ENCODE peak calls at places on chromosomes 7 and 10, in five cellular contexts. F is PC-9, E is Calu3, T is heart right ventricle, H is MCF 10A. I is an unnamed sample.

GRCh38 chr7:75719626-75720025 is 19.1 kb downstream of the HIP1 start:
- DNase-seq in F (no peak), E (no peak), T (no peak), H (no peak), I (no peak)

GRCh38 chr7:83738436-83738835 is 89.5 kb upstream of the SEMA3E start:
- DNase-seq in F (no peak), E (no peak), T (no peak), H (no peak), I (no peak)

GRCh38 chr7:102989161-102989560 is 76.4 kb downstream of the LRRC17 start:
- DNase-seq in F (no peak), E (no peak), T (no peak), H (no peak), I (no peak)

GRCh38 chr7:24881622-24882021 is 98.4 kb downstream of the OSBPL3 start:
- DNase-seq in F (no peak), E (peak), T (no peak), H (peak), I (no peak)

GRCh38 chr7:103093429-103093828 is 18.5 kb downstream of the ARMC10 start:
- DNase-seq in F (no peak), E (no peak), T (no peak), H (peak), I (no peak)

GRCh38 chr10:32110790-32111189 is 54.6 kb upstream of the KIF5B start:
- DNase-seq in F (no peak), E (no peak), T (no peak), H (no peak), I (no peak)

GRCh38 chr10:21495686-21496284 is 29.7 kb downstream of the SKIDA1 start:
- DNase-seq in F (peak), E (peak), T (peak), H (peak), I (peak)

GRCh38 chr7:134907639-134908038 is 78.7 kb upstream of the AGBL3 start:
- DNase-seq in F (no peak), E (no peak), T (no peak), H (no peak), I (no peak)

GRCh38 chr7:82623812-82624211 is 180.2 kb upstream of the CACNA2D1 start:
- DNase-seq in F (no peak), E (no peak), T (no peak), H (no peak), I (no peak)

GRCh38 chr10:95247200-95247880 is 43.5 kb downstream of the PDLIM1 start:
- DNase-seq in F (no peak), E (no peak), T (no peak), H (no peak), I (no peak)

DNA sequence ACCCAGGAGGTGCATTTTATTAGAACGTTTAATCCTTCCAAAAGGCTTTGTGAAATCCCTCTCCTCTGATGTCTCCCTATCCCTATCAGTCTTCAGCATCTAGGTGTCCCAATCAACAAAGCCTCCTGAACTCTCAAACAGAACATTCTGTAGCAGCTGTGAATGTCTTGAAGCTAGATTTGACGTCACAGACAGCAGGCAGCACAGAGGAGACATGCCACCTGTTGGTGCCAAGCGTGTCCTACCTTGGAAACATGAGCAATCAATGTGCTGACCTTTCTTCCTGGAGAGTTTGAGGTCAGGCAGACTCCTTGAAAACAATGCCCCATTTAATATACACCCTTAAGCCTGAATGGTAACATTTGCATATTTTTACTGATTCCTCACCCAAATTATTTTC is 125.4 kb downstream of the RNLS start:
- DNase-seq in F (no peak), E (no peak), T (no peak), H (peak), I (no peak)
- TF ChIP-seq CTCF in F (no peak), E (no peak), T (no peak), H (no peak), I (no peak)

DNA sequence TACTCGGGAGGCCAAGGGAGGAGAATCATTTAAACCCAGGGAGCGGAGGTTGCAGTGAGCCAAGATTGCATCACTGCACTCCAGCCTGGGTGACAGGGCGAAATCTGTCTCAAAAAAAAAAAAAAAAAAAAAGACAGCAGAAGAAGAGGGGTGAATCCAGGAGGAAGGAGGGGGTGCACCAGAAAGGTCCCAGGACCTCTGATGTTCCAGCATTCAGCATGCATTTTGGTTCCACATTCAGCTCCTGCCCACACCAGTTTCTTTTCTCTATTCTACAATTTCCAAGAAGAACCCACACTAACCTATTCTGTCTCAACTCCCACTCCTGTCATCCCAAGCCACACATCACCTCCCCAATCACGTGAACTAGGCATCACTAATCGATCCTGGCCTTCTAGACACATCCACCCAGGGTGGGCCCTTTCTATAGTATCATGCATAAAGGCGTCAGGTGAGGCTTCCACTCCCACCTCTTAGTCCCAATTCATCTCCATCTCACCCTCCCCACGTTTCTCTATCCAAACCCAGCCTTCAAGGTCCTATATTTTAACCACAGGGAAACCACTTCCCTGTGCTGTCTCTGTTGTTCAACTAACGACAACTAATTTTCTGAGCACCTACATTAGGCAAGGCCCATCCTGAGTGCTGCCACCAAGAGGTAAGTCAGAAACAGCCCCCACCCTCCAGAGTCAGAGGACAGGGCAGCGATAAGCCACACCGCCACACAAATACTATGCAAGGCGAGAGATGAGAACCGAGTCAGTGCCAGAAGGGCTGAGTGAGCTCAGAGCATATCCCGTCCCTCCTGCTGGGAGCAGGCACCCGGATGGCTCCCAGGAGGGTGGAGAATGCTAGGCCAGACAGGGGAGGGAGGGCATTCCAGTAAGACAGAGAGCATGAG is 2.2 kb downstream of the ANXA11 start:
- DNase-seq in F (peak), E (peak), T (peak), H (peak), I (no peak)
- TF ChIP-seq CTCF in F (no peak), E (peak), T (no peak), H (peak), I (no peak)

GRCh38 chr7:155618708-155619633 is 25.5 kb upstream of the RBM33 start:
- DNase-seq in F (no peak), E (peak), T (no peak), H (no peak), I (no peak)

GRCh38 chr7:155625557-155625956 is 18.9 kb upstream of the RBM33 start:
- DNase-seq in F (no peak), E (no peak), T (no peak), H (no peak), I (no peak)

GRCh38 chr7:155619634-155620271 is 24.7 kb upstream of the RBM33 start:
- DNase-seq in F (no peak), E (peak), T (no peak), H (no peak), I (no peak)

GRCh38 chr7:155621418-155621980 is 23.0 kb upstream of the RBM33 start:
- DNase-seq in F (no peak), E (no peak), T (no peak), H (no peak), I (no peak)

GRCh38 chr7:155620497-155620896 is 24.0 kb upstream of the RBM33 start:
- DNase-seq in F (no peak), E (no peak), T (no peak), H (no peak), I (no peak)
- TF ChIP-seq CTCF in F (no peak), E (no peak), T (no peak), H (no peak), I (no peak)

GRCh38 chr7:31476073-31476745 is 37.7 kb upstream of the ITPRID1 start:
- DNase-seq in F (no peak), E (peak), T (no peak), H (no peak), I (no peak)
- TF ChIP-seq CTCF in F (no peak), E (peak), T (no peak), H (no peak), I (no peak)

I was measured in glutamatergic neuron.